ENCODE peak calls at places on chromosomes 6 and 20, in seven cellular contexts. I, W, K, T, B, J and L are unnamed samples.

GRCh38 chr6:36596359-36596758 is 2.2 kb downstream of the SRSF3 start:
- DNase-seq in W (no peak), J (no peak), I (no peak), K (peak), B (no peak), T (no peak), L (no peak)

GRCh38 chr6:50381106-50381415 is 331.3 kb upstream of the DEFB112 start:
- DNase-seq in T (peak), W (no peak), K (no peak), J (no peak), B (no peak), I (no peak), L (no peak)

GRCh38 chr6:14417377-14417776 is 299.8 kb downstream of the CD83 start:
- DNase-seq in B (no peak), T (no peak), W (no peak), J (no peak), I (peak), K (no peak), L (no peak)

GRCh38 chr6:5439749-5440148 is 178.4 kb downstream of the FARS2 start:
- DNase-seq in W (no peak), I (no peak), J (no peak), T (no peak), K (no peak), B (no peak), L (no peak)

GRCh38 chr6:158021814-158022748 is 40.4 kb downstream of the SYNJ2 start:
- DNase-seq in K (no peak), B (no peak), W (no peak), J (no peak), T (no peak), I (no peak), L (no peak)

GRCh38 chr6:47471911-47472310 is 5.7 kb upstream of the CD2AP start:
- DNase-seq in B (no peak), I (no peak), J (no peak), T (no peak), W (no peak), K (no peak), L (no peak)

GRCh38 chr6:41730531-41731436 is 4.6 kb downstream of the TFEB start:
- DNase-seq in I (no peak), K (peak), J (no peak), B (no peak), W (peak), T (no peak), L (no peak)

GRCh38 chr6:57255451-57256181 is 33.5 kb upstream of the RAB23 start:
- DNase-seq in K (no peak), J (no peak), I (no peak), W (no peak), B (no peak), T (no peak), L (no peak)

GRCh38 chr6:14224359-14225103 is 107.0 kb downstream of the CD83 start:
- DNase-seq in T (no peak), I (no peak), B (no peak), W (no peak), K (no peak), J (no peak), L (no peak)

GRCh38 chr6:36247691-36248090 is 22.2 kb upstream of the PNPLA1 start:
- DNase-seq in B (peak), K (peak), W (peak), J (no peak), T (no peak), I (no peak), L (no peak)

GRCh38 chr6:148629910-148630470 is 116.8 kb upstream of the UST start:
- DNase-seq in T (no peak), W (no peak), I (no peak), B (no peak), J (no peak), K (peak), L (no peak)

GRCh38 chr6:152360016-152360415 is 277.1 kb downstream of the SYNE1 start:
- DNase-seq in I (no peak), T (no peak), K (no peak), J (no peak), B (no peak), W (no peak), L (no peak)

GRCh38 chr6:82521369-82521768 is 157.8 kb downstream of the TPBG start:
- DNase-seq in J (no peak), I (no peak), B (no peak), W (no peak), K (peak), T (no peak), L (no peak)

GRCh38 chr20:32285621-32286334 is 8.3 kb downstream of the KIF3B start:
- DNase-seq in W (peak), K (peak), T (no peak), J (no peak), I (no peak), B (no peak), L (no peak)

GRCh38 chr6:10138917-10139316 is 276.0 kb downstream of the TFAP2A start:
- DNase-seq in W (peak), J (no peak), T (no peak), B (no peak), K (no peak), I (peak), L (no peak)

GRCh38 chr20:37877832-37878772 is 24.8 kb upstream of the VSTM2L start:
- DNase-seq in W (no peak), B (no peak), J (no peak), I (no peak), K (no peak), T (no peak), L (no peak)

GRCh38 chr6:141562181-141562800 is 570.4 kb upstream of the GJE1 start:
- DNase-seq in K (no peak), I (no peak), B (no peak), W (no peak), T (peak), J (no peak), L (peak)

GRCh38 chr6:144122861-144123260 is 27.5 kb upstream of the STX11 start:
- DNase-seq in I (no peak), K (no peak), T (no peak), W (no peak), J (no peak), B (no peak), L (no peak)

GRCh38 chr6:89311853-89312531 is 3.1 kb downstream of the GABRR2 start:
- DNase-seq in W (peak), T (peak), B (peak), I (peak), K (peak), J (peak), L (peak)

GRCh38 chr20:62840244-62841197 is 21.1 kb downstream of the TCFL5 start:
- DNase-seq in B (no peak), W (no peak), T (peak), K (no peak), J (no peak), I (no peak), L (no peak)

GRCh38 chr6:40997256-40997957 is 41.6 kb downstream of the UNC5CL start:
- DNase-seq in T (no peak), W (peak), K (peak), B (no peak), I (peak), J (no peak), L (peak)

GRCh38 chr20:63534427-63534830 is 2.7 kb downstream of the PTK6 start:
- DNase-seq in B (no peak), I (peak), T (no peak), K (no peak), J (no peak), W (no peak), L (no peak)

GRCh38 chr20:59988141-59988540 is 29.9 kb downstream of the CDH26 start:
- DNase-seq in K (peak), W (peak), B (no peak), J (no peak), T (no peak), I (peak), L (no peak)

GRCh38 chr6:144190593-144190992 is 40.3 kb downstream of the STX11 start:
- DNase-seq in T (no peak), W (no peak), J (no peak), B (peak), K (peak), I (peak), L (no peak)

GRCh38 chr20:30376767-30377658 is 880.5 kb upstream of the DEFB115 start:
- DNase-seq in I (peak), B (peak), K (peak), J (peak), W (peak), T (no peak), L (no peak)

GRCh38 chr6:151320140-151320539 is 71.2 kb downstream of the ZBTB2 start:
- DNase-seq in K (no peak), T (no peak), B (no peak), I (no peak), W (no peak), J (no peak), L (no peak)

DNA sequence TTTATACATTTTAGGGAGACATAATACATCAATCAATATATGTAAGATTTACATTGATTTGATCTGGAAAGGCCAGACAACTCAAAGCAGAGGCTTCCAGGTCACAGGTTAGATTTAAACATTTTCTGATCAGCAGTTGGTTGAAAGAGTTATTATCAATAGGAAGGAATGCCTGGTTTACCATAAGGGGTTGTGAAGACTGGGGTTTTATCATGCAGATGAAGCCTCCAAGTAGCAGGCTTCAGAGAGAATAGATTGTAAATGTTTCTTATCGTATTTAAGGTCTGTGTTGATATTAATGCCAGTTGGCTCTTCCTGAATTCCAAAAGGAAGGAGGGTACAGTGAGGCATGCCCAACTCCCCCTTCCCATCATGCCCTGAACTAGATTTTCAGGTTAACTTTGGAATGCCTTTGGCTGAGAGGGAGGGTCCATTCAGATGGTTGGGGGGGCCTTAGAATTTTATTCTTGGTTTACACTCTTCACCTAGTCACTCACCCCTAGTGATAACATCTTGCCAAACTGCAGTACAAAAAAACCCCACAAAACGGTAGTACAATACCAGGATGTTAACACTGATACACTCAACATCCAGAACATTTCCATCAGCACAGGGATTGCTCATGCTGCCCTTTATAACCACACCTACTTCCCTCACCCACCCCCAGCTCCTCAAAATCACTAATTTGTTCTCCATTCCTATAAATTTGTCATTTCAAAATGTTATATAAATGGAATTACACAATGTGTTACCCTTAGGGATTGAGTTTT is 259.6 kb upstream of the PLN start:
- DNase-seq in W (peak), B (no peak), K (peak), J (no peak), T (no peak), I (no peak), L (no peak)
- TF ChIP-seq CTCF in W (peak), B (peak), K (peak), J (no peak), T (no peak), I (no peak), L (no peak)

GRCh38 chr6:85348643-85349042 is 101.2 kb upstream of the NT5E start:
- DNase-seq in K (no peak), I (no peak), B (no peak), T (no peak), W (no peak), J (no peak), L (no peak)
- TF ChIP-seq CTCF in K (peak), I (no peak), B (no peak), T (no peak), W (no peak), J (no peak), L (no peak)

DNA sequence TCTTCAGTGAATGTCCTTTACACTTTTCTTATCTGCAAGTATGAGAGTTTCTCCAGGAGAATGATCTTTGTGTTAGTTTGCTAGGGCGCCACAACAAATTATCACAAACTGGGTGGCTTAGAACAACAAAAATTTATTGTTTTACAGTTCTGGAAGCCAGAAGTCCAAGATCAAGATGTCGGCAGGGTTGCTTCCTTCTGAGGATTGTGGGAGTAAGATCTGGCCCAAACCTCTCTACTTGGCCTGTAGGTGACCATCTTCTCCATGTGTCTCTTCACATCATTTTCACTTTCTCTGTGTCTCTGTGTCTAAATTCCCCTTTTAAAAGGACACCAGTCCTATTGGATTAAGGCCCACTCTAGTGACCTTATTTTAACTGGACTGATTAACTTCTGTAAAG is 103.0 kb downstream of the ADTRP start:
- DNase-seq in W (peak), J (no peak), K (no peak), I (no peak), T (no peak), B (no peak), L (no peak)
- TF ChIP-seq CTCF in W (peak), J (no peak), K (no peak), I (no peak), T (peak), B (no peak), L (no peak)

DNA sequence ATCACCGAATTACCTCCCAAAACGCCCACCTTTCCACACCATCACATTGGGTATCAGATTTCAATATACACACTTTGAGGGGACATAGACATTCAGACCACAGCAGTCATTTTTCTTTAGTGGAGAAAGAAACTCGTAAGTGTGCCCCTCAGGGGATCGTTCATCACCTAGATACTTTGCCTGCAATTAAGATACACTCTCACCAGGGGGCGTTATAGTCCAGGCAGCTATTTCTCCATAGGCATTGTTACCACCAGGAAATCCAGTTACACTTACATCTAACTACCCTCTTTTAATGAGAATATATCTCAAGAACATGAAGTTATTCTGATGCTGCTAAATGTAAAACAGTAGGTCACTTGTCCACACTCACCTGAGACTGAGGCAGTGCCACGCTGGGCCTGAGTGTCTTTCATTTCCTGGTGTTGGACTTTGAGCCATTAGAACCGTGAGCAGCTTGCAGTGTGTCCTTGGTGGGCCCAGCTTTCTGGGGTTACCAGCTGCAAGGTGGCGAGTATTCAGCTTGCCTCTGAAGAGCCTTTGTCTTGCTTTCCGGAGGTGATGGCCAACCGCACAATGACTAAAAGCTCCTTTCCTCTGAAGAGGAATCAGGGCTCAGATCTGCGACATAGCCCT is 35.1 kb upstream of the UNC93A start:
- DNase-seq in T (no peak), J (no peak), I (no peak), K (no peak), B (no peak), W (no peak), L (no peak)
- TF ChIP-seq CTCF in T (no peak), J (no peak), I (no peak), K (no peak), B (no peak), W (no peak), L (no peak)

GRCh38 chr6:31652925-31653724 is 664 bp upstream of the BAG6 start:
- DNase-seq in W (peak), T (peak), K (no peak), J (peak), B (peak), I (peak), L (no peak)
- TF ChIP-seq CTCF in W (no peak), T (no peak), K (no peak), J (peak), B (no peak), I (no peak), L (no peak)

GRCh38 chr6:120981835-120982234 is 352.4 kb downstream of the TBC1D32 start:
- DNase-seq in T (no peak), B (no peak), I (no peak), K (no peak), W (no peak), J (no peak), L (no peak)
- TF ChIP-seq CTCF in T (no peak), B (no peak), I (no peak), K (no peak), W (no peak), J (no peak), L (no peak)